ENCODE peak calls at places on chromosomes 16 and 17, in seven cellular contexts. H is CD4-positive, alpha-beta T cell; L is cardiac muscle cell; C is left colon; I is upper lobe of right lung; M is dermis microvascular lymphatic vessel endothelial cell; Q is left ventricle myocardium inferior. E is an unnamed sample.

GRCh38 chr16:22890976-22891375 is 77.0 kb downstream of the HS3ST2 start:
- DNase-seq in Q (no peak), L (no peak), I (no peak), C (no peak), H (no peak), M (no peak), E (no peak)

GRCh38 chr16:2468142-2468724 is 2.9 kb upstream of the NTN3 start:
- DNase-seq in M (no peak), H (no peak), C (no peak), Q (no peak), L (peak), I (no peak), E (no peak)

GRCh38 chr17:44941712-44942331 is 5.8 kb downstream of the KIF18B start:
- DNase-seq in Q (no peak), H (no peak), I (peak), C (no peak), L (no peak), M (no peak), E (peak)

GRCh38 chr17:59842901-59843652 is 49.7 kb downstream of the TUBD1 start:
- DNase-seq in M (peak), I (peak), H (peak), C (peak), L (no peak), Q (no peak), E (peak)

GRCh38 chr17:6468051-6468790 is 24.0 kb downstream of the PIMREG start:
- DNase-seq in L (no peak), I (no peak), Q (no peak), C (no peak), M (no peak), H (no peak), E (no peak)

GRCh38 chr17:4958102-4958501 is 7.2 kb downstream of the ENO3 start:
- DNase-seq in I (no peak), C (no peak), Q (no peak), L (no peak), M (no peak), H (no peak), E (no peak)

GRCh38 chr17:60383379-60383778 is 8.6 kb downstream of the USP32 start:
- DNase-seq in Q (no peak), H (no peak), M (no peak), C (no peak), I (no peak), L (no peak), E (no peak)

GRCh38 chr16:81869326-81869725 is 90.2 kb downstream of the PLCG2 start:
- DNase-seq in I (no peak), C (no peak), M (no peak), L (no peak), Q (no peak), H (no peak), E (no peak)

GRCh38 chr17:56751145-56751743 is 82.5 kb downstream of the C17orf67 start:
- DNase-seq in C (no peak), I (no peak), H (no peak), L (no peak), M (peak), Q (no peak), E (no peak)